ENCODE peak calls at places on chromosomes 16 and 17, in eight cellular contexts. U is GM23338, O is hepatocyte, N is astrocyte, R is neuronal stem cell, K is neural progenitor cell, F is HCT116, W is mammary epithelial cell. Z is an unnamed sample.

GRCh38 chr16:31860508-31860907 is 13.1 kb upstream of the ZNF267 start:
- DNase-seq in U (no peak), O (no peak), N (no peak), R (no peak), K (no peak), F (no peak), W (no peak), Z (no peak)

GRCh38 chr17:63925615-63926014 is 6.5 kb downstream of the CD79B start:
- DNase-seq in U (no peak), O (no peak), N (no peak), R (no peak), K (no peak), F (no peak), W (no peak), Z (peak; percentile 73)

GRCh38 chr16:12323007-12323699 is 346.6 kb downstream of the SNX29 start:
- DNase-seq in U (no peak), O (no peak), N (no peak), R (no peak), K (peak; percentile 32), F (no peak), W (no peak), Z (peak; percentile 60)

GRCh38 chr17:42920106-42920900 is 19.7 kb downstream of the G6PC1 start:
- DNase-seq in U (no peak), O (peak; percentile 54), N (no peak), R (no peak), K (peak; percentile 8), F (no peak), W (no peak), Z (no peak)

GRCh38 chr17:15981208-15981607 is 18.3 kb downstream of the ZSWIM7 start:
- DNase-seq in U (no peak), O (no peak), N (no peak), R (no peak), K (no peak), F (no peak), W (peak; percentile 42), Z (no peak)

GRCh38 chr16:81140930-81141780 is 45.0 kb upstream of the GCSH start:
- DNase-seq in U (peak; percentile 75), O (no peak), N (no peak), R (no peak), K (peak; percentile 31), F (peak; percentile 45), W (no peak), Z (no peak)

GRCh38 chr16:1610841-1611653 is 825 bp downstream of the IFT140 start:
- DNase-seq in U (no peak), O (no peak), N (peak; percentile 56), R (peak; percentile 6), K (no peak), F (no peak), W (no peak), Z (peak; percentile 98)

GRCh38 chr17:27217631-27218030 is 76.3 kb upstream of the WSB1 start:
- DNase-seq in U (no peak), O (no peak), N (no peak), R (no peak), K (no peak), F (no peak), W (no peak), Z (no peak)

GRCh38 chr17:75514299-75515228 is 773 bp downstream of the CASKIN2 start:
- DNase-seq in U (peak; percentile 67), O (peak; percentile 50), N (no peak), R (peak; percentile 52), K (peak; percentile 68), F (no peak), W (peak; percentile 70), Z (peak; percentile 93)

GRCh38 chr17:35082073-35082657 is 18.7 kb upstream of the RFFL start:
- DNase-seq in U (no peak), O (no peak), N (peak; percentile 87), R (no peak), K (no peak), F (peak; percentile 81), W (peak; percentile 84), Z (no peak)

GRCh38 chr17:47099451-47099986 is 89.6 kb downstream of the CDC27 start:
- DNase-seq in U (no peak), O (no peak), N (no peak), R (no peak), K (no peak), F (no peak), W (no peak), Z (no peak)

GRCh38 chr17:70869402-70870085 is 700.2 kb downstream of the KCNJ2 start:
- DNase-seq in U (peak; percentile 80), O (no peak), N (no peak), R (no peak), K (peak; percentile 37), F (no peak), W (no peak), Z (no peak)

GRCh38 chr17:968812-969766 is 10.5 kb downstream of the NXN start:
- DNase-seq in U (no peak), O (peak; percentile 65), N (no peak), R (no peak), K (no peak), F (peak; percentile 62), W (no peak), Z (peak; percentile 62)

GRCh38 chr17:973053-973452 is 6.5 kb downstream of the NXN start:
- DNase-seq in U (peak; percentile 77), O (no peak), N (peak; percentile 58), R (no peak), K (no peak), F (peak; percentile 69), W (peak; percentile 99), Z (no peak)

GRCh38 chr17:970388-970768 is 9.2 kb downstream of the NXN start:
- DNase-seq in U (no peak), O (no peak), N (no peak), R (no peak), K (no peak), F (no peak), W (no peak), Z (no peak)

GRCh38 chr17:967122-967521 is 12.5 kb downstream of the NXN start:
- DNase-seq in U (no peak), O (no peak), N (no peak), R (no peak), K (no peak), F (no peak), W (no peak), Z (no peak)

DNA sequence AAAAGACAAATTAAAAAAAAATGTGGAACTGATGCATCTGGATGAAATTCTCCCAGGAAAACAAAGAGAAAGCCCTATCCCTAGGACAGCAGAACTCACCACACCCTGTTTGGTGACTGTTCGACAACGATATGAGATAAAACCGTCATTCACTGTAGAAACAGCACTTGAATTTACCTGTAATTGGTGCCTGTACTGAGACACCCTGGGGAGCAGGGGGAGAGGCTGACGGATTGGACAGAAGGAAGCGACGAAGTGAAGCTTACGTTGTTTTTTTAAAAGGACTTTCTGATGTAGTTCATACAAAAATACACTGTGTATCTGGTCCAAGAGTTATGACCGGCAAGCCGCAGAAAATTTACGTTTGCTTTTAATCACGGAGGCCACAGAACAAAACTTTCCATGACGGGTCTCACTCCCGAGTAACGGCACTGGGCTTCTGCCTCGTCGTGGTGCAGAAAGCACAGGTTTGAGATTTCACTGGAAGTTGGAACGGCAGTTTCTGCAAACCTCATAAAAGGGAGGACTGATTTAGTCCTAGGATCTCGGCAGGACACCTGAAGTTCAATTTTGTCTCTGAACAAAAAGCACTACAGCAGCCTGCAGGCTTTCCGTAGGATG is 9.7 kb downstream of the NXN start:
- DNase-seq in U (no peak), O (peak; percentile 60), N (no peak), R (no peak), K (peak; percentile 12), F (peak; percentile 66), W (no peak), Z (no peak)
- H3K4me3 ChIP-seq in U (no peak overlapping the region), O (peak overlapping the region; percentile 16), N (peak overlapping the region; percentile 15), R (no peak overlapping the region), K (peak overlapping the region; percentile 10), F (peak overlapping the region; percentile 33), W (no peak overlapping the region), Z (peak overlapping the region; percentile 20)

GRCh38 chr16:22195445-22195694 is 10.7 kb upstream of the EEF2K start:
- DNase-seq in U (no peak), O (no peak), N (no peak), R (no peak), K (no peak), F (no peak), W (no peak), Z (no peak)
- H3K27ac ChIP-seq in U (no peak overlapping the region), O (peak overlapping the region; percentile 19), N (no peak overlapping the region), R (no peak overlapping the region), K (no peak overlapping the region), F (no peak overlapping the region), W (no peak overlapping the region), Z (no peak overlapping the region)

GRCh38 chr17:79911430-79912399 is 72.5 kb upstream of the CBX4 start:
- DNase-seq in U (peak; percentile 0), O (no peak), N (no peak), R (no peak), K (no peak), F (no peak), W (no peak), Z (peak; percentile 67)

GRCh38 chr17:79912552-79913330 is 73.5 kb upstream of the CBX4 start:
- DNase-seq in U (peak; percentile 0), O (no peak), N (no peak), R (no peak), K (no peak), F (no peak), W (no peak), Z (peak; percentile 65)

GRCh38 chr17:79913896-79914812 is 74.9 kb upstream of the CBX4 start:
- DNase-seq in U (peak; percentile 0), O (no peak), N (no peak), R (no peak), K (no peak), F (no peak), W (no peak), Z (peak; percentile 81)

GRCh38 chr17:79914813-79915740 is 75.8 kb upstream of the CBX4 start:
- DNase-seq in U (no peak), O (no peak), N (no peak), R (no peak), K (no peak), F (no peak), W (no peak), Z (peak; percentile 82)

GRCh38 chr17:79913451-79913850 is 74.2 kb upstream of the CBX4 start:
- DNase-seq in U (peak; percentile 0), O (no peak), N (no peak), R (no peak), K (no peak), F (no peak), W (no peak), Z (peak; percentile 4)
- H2AFZ ChIP-seq in U (no peak overlapping the region), O (no peak overlapping the region), N (no peak overlapping the region), R (no peak overlapping the region), K (no peak overlapping the region), F (no peak overlapping the region), W (no peak overlapping the region), Z (no peak overlapping the region)

GRCh38 chr17:30396129-30396528 is 17.4 kb downstream of the CPD start:
- DNase-seq in U (no peak), O (no peak), N (no peak), R (no peak), K (no peak), F (no peak), W (no peak), Z (no peak)

GRCh38 chr17:30393911-30394867 is 15.5 kb downstream of the CPD start:
- DNase-seq in U (no peak), O (no peak), N (no peak), R (no peak), K (no peak), F (no peak), W (no peak), Z (no peak)

GRCh38 chr17:30398328-30399041 is 19.8 kb downstream of the CPD start:
- DNase-seq in U (no peak), O (no peak), N (no peak), R (no peak), K (no peak), F (no peak), W (no peak), Z (no peak)

GRCh38 chr17:30395398-30396022 is 16.8 kb downstream of the CPD start:
- DNase-seq in U (no peak), O (no peak), N (no peak), R (no peak), K (no peak), F (no peak), W (no peak), Z (no peak)

GRCh38 chr17:30396612-30397011 is 17.9 kb downstream of the CPD start:
- DNase-seq in U (no peak), O (no peak), N (no peak), R (no peak), K (no peak), F (no peak), W (no peak), Z (no peak)
- H3K4me3 ChIP-seq in U (no peak overlapping the region), O (no peak overlapping the region), N (no peak overlapping the region), R (no peak overlapping the region), K (no peak overlapping the region), F (no peak overlapping the region), W (no peak overlapping the region), Z (no peak overlapping the region)

Z was measured in osteoblast.